ENCODE peak calls at places on chromosomes 16 and 17, in nine cellular contexts. One of them, this sample, is unnamed.

GRCh38 chr16:31694461-31694860 is 166.8 kb downstream of the AHSP start:
- DNase-seq in cardiac muscle cell: no peak
- DNase-seq in AG09319: no peak
- DNase-seq in neural crest cell: no peak
- DNase-seq in Peyer's patch: no peak
- DNase-seq in AG04450: no peak
- DNase-seq in chondrocyte: no peak
- DNase-seq in prostate gland: no peak
- DNase-seq in A549: no peak
- DNase-seq in this sample: no peak

GRCh38 chr16:9092963-9093477 is 1.6 kb downstream of the HAPSTR1 start:
- DNase-seq in AG04450: no peak
- DNase-seq in AG09319: no peak
- DNase-seq in Peyer's patch: peak
- DNase-seq in chondrocyte: no peak
- DNase-seq in A549: peak
- DNase-seq in cardiac muscle cell: no peak
- DNase-seq in neural crest cell: peak
- DNase-seq in prostate gland: peak
- DNase-seq in this sample: no peak

GRCh38 chr17:2731807-2732206 is 17.6 kb downstream of the CCDC92B start:
- DNase-seq in Peyer's patch: no peak
- DNase-seq in A549: no peak
- DNase-seq in neural crest cell: no peak
- DNase-seq in chondrocyte: no peak
- DNase-seq in cardiac muscle cell: no peak
- DNase-seq in AG09319: no peak
- DNase-seq in prostate gland: no peak
- DNase-seq in AG04450: no peak
- DNase-seq in this sample: no peak

GRCh38 chr16:2299121-2299914 is 31.4 kb upstream of the RNPS1 start:
- DNase-seq in AG09319: no peak
- DNase-seq in cardiac muscle cell: no peak
- DNase-seq in AG04450: no peak
- DNase-seq in neural crest cell: no peak
- DNase-seq in chondrocyte: no peak
- DNase-seq in A549: no peak
- DNase-seq in prostate gland: no peak
- DNase-seq in Peyer's patch: no peak
- DNase-seq in this sample: no peak

GRCh38 chr17:21358682-21359482 is 17.3 kb upstream of the KCNJ12 start:
- DNase-seq in AG04450: no peak
- DNase-seq in Peyer's patch: no peak
- DNase-seq in A549: peak
- DNase-seq in chondrocyte: no peak
- DNase-seq in AG09319: no peak
- DNase-seq in prostate gland: no peak
- DNase-seq in cardiac muscle cell: no peak
- DNase-seq in neural crest cell: no peak
- DNase-seq in this sample: no peak

GRCh38 chr17:41977991-41978390 is 11.4 kb downstream of the CNP start:
- DNase-seq in AG04450: no peak
- DNase-seq in chondrocyte: peak
- DNase-seq in prostate gland: peak
- DNase-seq in A549: no peak
- DNase-seq in AG09319: no peak
- DNase-seq in cardiac muscle cell: no peak
- DNase-seq in Peyer's patch: no peak
- DNase-seq in neural crest cell: no peak
- DNase-seq in this sample: peak

GRCh38 chr17:49910094-49910857 is 58.7 kb upstream of the DLX4 start:
- DNase-seq in prostate gland: no peak
- DNase-seq in chondrocyte: no peak
- DNase-seq in cardiac muscle cell: no peak
- DNase-seq in Peyer's patch: no peak
- DNase-seq in AG09319: no peak
- DNase-seq in AG04450: no peak
- DNase-seq in neural crest cell: no peak
- DNase-seq in A549: peak
- DNase-seq in this sample: no peak

GRCh38 chr17:38460082-38460715 is 31.9 kb downstream of the ARHGAP23 start:
- DNase-seq in AG04450: no peak
- DNase-seq in neural crest cell: no peak
- DNase-seq in Peyer's patch: no peak
- DNase-seq in chondrocyte: no peak
- DNase-seq in AG09319: no peak
- DNase-seq in A549: no peak
- DNase-seq in cardiac muscle cell: no peak
- DNase-seq in prostate gland: no peak
- DNase-seq in this sample: no peak

GRCh38 chr17:29113334-29113733 is 66.9 kb downstream of the MYO18A start:
- DNase-seq in AG09319: no peak
- DNase-seq in A549: no peak
- DNase-seq in prostate gland: no peak
- DNase-seq in Peyer's patch: no peak
- DNase-seq in AG04450: no peak
- DNase-seq in cardiac muscle cell: no peak
- DNase-seq in neural crest cell: no peak
- DNase-seq in chondrocyte: no peak
- DNase-seq in this sample: no peak

GRCh38 chr17:54662978-54663876 is 237.4 kb upstream of the TOM1L1 start:
- DNase-seq in prostate gland: no peak
- DNase-seq in A549: no peak
- DNase-seq in AG04450: no peak
- DNase-seq in Peyer's patch: no peak
- DNase-seq in chondrocyte: no peak
- DNase-seq in neural crest cell: no peak
- DNase-seq in cardiac muscle cell: no peak
- DNase-seq in AG09319: no peak
- DNase-seq in this sample: no peak

GRCh38 chr17:4501295-4501949 is 2.7 kb downstream of the SPNS2 start:
- DNase-seq in A549: no peak
- DNase-seq in AG04450: no peak
- DNase-seq in AG09319: no peak
- DNase-seq in cardiac muscle cell: no peak
- DNase-seq in prostate gland: no peak
- DNase-seq in chondrocyte: no peak
- DNase-seq in neural crest cell: no peak
- DNase-seq in Peyer's patch: no peak
- DNase-seq in this sample: no peak

GRCh38 chr17:49598918-49599317 is 23.2 kb downstream of the NXPH3 start:
- DNase-seq in neural crest cell: no peak
- DNase-seq in A549: no peak
- DNase-seq in AG09319: no peak
- DNase-seq in chondrocyte: no peak
- DNase-seq in AG04450: no peak
- DNase-seq in Peyer's patch: no peak
- DNase-seq in prostate gland: no peak
- DNase-seq in cardiac muscle cell: no peak
- DNase-seq in this sample: no peak

GRCh38 chr17:17835415-17836249 is 1.2 kb downstream of the SREBF1 start:
- DNase-seq in Peyer's patch: no peak
- DNase-seq in neural crest cell: no peak
- DNase-seq in prostate gland: no peak
- DNase-seq in AG09319: no peak
- DNase-seq in A549: no peak
- DNase-seq in cardiac muscle cell: peak
- DNase-seq in AG04450: no peak
- DNase-seq in chondrocyte: no peak
- DNase-seq in this sample: no peak

GRCh38 chr17:79042421-79043190 is 18.6 kb downstream of the C1QTNF1 start:
- DNase-seq in chondrocyte: peak
- DNase-seq in cardiac muscle cell: peak
- DNase-seq in neural crest cell: no peak
- DNase-seq in Peyer's patch: peak
- DNase-seq in AG09319: no peak
- DNase-seq in A549: peak
- DNase-seq in prostate gland: peak
- DNase-seq in AG04450: no peak
- DNase-seq in this sample: no peak

GRCh38 chr17:55833311-55833710 is 82.5 kb downstream of the PCTP start:
- DNase-seq in neural crest cell: no peak
- DNase-seq in prostate gland: no peak
- DNase-seq in AG09319: no peak
- DNase-seq in A549: no peak
- DNase-seq in Peyer's patch: no peak
- DNase-seq in chondrocyte: no peak
- DNase-seq in AG04450: no peak
- DNase-seq in cardiac muscle cell: peak
- DNase-seq in this sample: no peak

GRCh38 chr17:33056392-33057146 is 64.9 kb downstream of the SPACA3 start:
- DNase-seq in Peyer's patch: no peak
- DNase-seq in prostate gland: no peak
- DNase-seq in neural crest cell: no peak
- DNase-seq in AG09319: no peak
- DNase-seq in chondrocyte: no peak
- DNase-seq in cardiac muscle cell: no peak
- DNase-seq in AG04450: no peak
- DNase-seq in A549: no peak
- DNase-seq in this sample: no peak

GRCh38 chr16:89453662-89454321 is 36.6 kb downstream of the ANKRD11 start:
- DNase-seq in cardiac muscle cell: peak
- DNase-seq in AG04450: no peak
- DNase-seq in chondrocyte: no peak
- DNase-seq in prostate gland: no peak
- DNase-seq in AG09319: no peak
- DNase-seq in Peyer's patch: peak
- DNase-seq in neural crest cell: no peak
- DNase-seq in A549: peak
- DNase-seq in this sample: peak

GRCh38 chr17:31546650-31547049 is 155.2 kb downstream of the RAB11FIP4 start:
- DNase-seq in prostate gland: no peak
- DNase-seq in neural crest cell: no peak
- DNase-seq in A549: no peak
- DNase-seq in Peyer's patch: no peak
- DNase-seq in chondrocyte: no peak
- DNase-seq in cardiac muscle cell: no peak
- DNase-seq in AG04450: no peak
- DNase-seq in AG09319: no peak
- DNase-seq in this sample: no peak

DNA sequence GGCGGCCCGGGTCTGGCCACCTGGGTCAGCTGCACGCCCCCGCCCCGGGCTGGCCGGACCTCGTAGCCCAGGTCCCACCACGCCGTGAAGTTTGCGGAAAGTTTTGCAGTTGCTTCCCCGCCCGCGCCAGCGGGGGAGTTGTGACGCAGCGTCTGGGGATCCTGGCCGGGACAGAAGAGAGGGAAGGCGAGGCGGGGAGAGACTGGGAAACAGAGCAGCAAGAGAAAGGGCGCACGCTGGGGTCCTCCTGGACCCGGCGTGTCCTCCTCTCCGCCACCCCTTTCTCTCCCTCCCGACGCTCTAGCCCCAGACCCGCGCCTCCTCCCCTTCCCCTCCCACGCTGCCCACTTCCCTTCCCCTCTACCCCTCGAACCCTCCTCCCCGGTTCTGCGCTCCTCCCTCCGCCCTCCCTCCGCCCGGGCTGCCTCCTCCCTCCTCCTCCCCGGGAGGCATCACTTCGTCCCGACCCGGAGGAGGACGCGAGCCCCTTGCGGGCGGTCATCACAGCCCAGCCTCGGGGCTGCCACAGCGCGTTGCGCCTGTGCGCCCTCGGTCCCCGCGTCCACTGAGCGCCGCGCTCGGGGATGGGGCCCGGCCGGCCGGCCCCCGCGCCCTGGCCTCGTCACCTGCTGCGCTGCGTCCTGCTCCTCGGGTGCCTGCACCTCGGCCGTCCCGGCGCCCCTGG is at the start of gene MRC2:
- DNase-seq in AG04450: peak
- DNase-seq in cardiac muscle cell: peak
- DNase-seq in AG09319: no peak
- DNase-seq in chondrocyte: no peak
- DNase-seq in neural crest cell: peak
- DNase-seq in A549: peak
- DNase-seq in Peyer's patch: peak
- DNase-seq in prostate gland: peak
- DNase-seq in this sample: no peak
- TF ChIP-seq CTCF in AG04450: peak
- TF ChIP-seq CTCF in cardiac muscle cell: no peak
- TF ChIP-seq CTCF in AG09319: no peak
- TF ChIP-seq CTCF in chondrocyte: peak
- TF ChIP-seq CTCF in neural crest cell: no peak
- TF ChIP-seq CTCF in A549: no peak
- TF ChIP-seq CTCF in Peyer's patch: no peak
- TF ChIP-seq CTCF in prostate gland: peak
- TF ChIP-seq CTCF in this sample: no peak

GRCh38 chr17:13114601-13115024 is 96.8 kb upstream of the ELAC2 start:
- DNase-seq in prostate gland: no peak
- DNase-seq in AG04450: peak
- DNase-seq in AG09319: peak
- DNase-seq in Peyer's patch: no peak
- DNase-seq in cardiac muscle cell: peak
- DNase-seq in chondrocyte: no peak
- DNase-seq in A549: peak
- DNase-seq in neural crest cell: peak
- DNase-seq in this sample: no peak
- TF ChIP-seq CTCF in prostate gland: no peak
- TF ChIP-seq CTCF in AG04450: peak
- TF ChIP-seq CTCF in AG09319: peak
- TF ChIP-seq CTCF in Peyer's patch: peak
- TF ChIP-seq CTCF in cardiac muscle cell: peak
- TF ChIP-seq CTCF in chondrocyte: peak
- TF ChIP-seq CTCF in A549: peak
- TF ChIP-seq CTCF in neural crest cell: peak
- TF ChIP-seq CTCF in this sample: peak

GRCh38 chr16:85810742-85811115 is 11.2 kb downstream of the COX4I1 start:
- DNase-seq in A549: no peak
- DNase-seq in AG09319: no peak
- DNase-seq in chondrocyte: peak
- DNase-seq in Peyer's patch: no peak
- DNase-seq in AG04450: no peak
- DNase-seq in prostate gland: no peak
- DNase-seq in neural crest cell: no peak
- DNase-seq in cardiac muscle cell: no peak
- DNase-seq in this sample: no peak
- TF ChIP-seq CTCF in A549: no peak
- TF ChIP-seq CTCF in AG09319: no peak
- TF ChIP-seq CTCF in chondrocyte: no peak
- TF ChIP-seq CTCF in Peyer's patch: no peak
- TF ChIP-seq CTCF in AG04450: no peak
- TF ChIP-seq CTCF in prostate gland: no peak
- TF ChIP-seq CTCF in neural crest cell: no peak
- TF ChIP-seq CTCF in cardiac muscle cell: no peak
- TF ChIP-seq CTCF in this sample: no peak

DNA sequence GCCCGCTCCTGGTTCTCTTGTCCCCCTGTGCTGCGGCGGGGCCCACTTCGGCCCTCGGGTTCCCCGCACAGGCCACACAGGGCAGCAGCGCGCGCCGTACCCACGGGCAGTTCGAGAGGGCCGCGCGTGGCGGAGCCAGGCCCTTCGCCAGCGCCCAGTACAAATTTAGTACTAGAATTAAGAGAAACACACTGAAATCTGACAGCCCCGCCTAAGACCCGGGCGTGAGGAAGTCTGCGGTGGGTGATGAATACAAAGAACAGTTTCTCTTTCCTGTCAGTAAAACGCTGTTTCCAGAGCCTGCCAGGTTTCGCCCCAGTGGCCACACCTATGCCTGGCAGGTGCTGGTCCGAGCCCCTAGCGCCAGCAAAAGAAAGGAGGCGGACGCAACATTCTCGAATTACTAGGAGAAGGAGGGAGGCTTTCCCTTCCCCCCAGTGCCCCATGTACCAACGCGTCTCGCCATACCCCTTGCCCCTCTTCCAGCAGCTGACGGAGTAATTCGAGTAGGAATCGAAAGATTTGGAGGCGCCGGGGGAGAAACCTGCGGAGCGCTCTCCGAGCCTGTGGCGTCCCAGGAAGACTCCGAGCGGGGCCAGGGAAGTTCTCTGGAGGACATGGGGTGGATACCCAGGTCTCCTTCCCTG is 591 bp upstream of the SLFN5 start:
- DNase-seq in AG04450: no peak
- DNase-seq in Peyer's patch: peak
- DNase-seq in chondrocyte: no peak
- DNase-seq in prostate gland: peak
- DNase-seq in cardiac muscle cell: peak
- DNase-seq in neural crest cell: no peak
- DNase-seq in AG09319: no peak
- DNase-seq in A549: peak
- DNase-seq in this sample: peak
- TF ChIP-seq CTCF in AG04450: peak
- TF ChIP-seq CTCF in Peyer's patch: peak
- TF ChIP-seq CTCF in chondrocyte: peak
- TF ChIP-seq CTCF in prostate gland: peak
- TF ChIP-seq CTCF in cardiac muscle cell: peak
- TF ChIP-seq CTCF in neural crest cell: peak
- TF ChIP-seq CTCF in AG09319: no peak
- TF ChIP-seq CTCF in A549: no peak
- TF ChIP-seq CTCF in this sample: peak

This sample was measured in LNCaP clone FGC.